ENCODE peak calls at places on chromosomes 13 and 19, in seven cellular contexts. S, J, P, O, G, Y and W are unnamed samples.
A peak's percentile ranks its signal among the peaks of the same experiment; 100 is the strongest.

GRCh38 chr13:20671789-20672188 is 31.7 kb upstream of the IL17D start:
- DNase-seq in O (no peak), P (no peak), G (no peak), S (no peak), J (no peak), Y (no peak), W (no peak)

GRCh38 chr13:95615539-95615938 is 29.0 kb downstream of the DZIP1 start:
- DNase-seq in J (no peak), P (no peak), O (no peak), S (no peak), G (no peak), Y (no peak), W (no peak)

GRCh38 chr13:45122941-45123340 is 2.6 kb downstream of the GTF2F2 start:
- DNase-seq in S (no peak), P (peak; percentile 15), G (no peak), O (no peak), J (no peak), Y (no peak), W (no peak)

GRCh38 chr13:50916701-50917184 is 7.2 kb downstream of the RNASEH2B start:
- DNase-seq in O (peak; percentile 28), S (no peak), P (no peak), G (peak; percentile 27), Y (no peak), J (no peak), W (no peak)

GRCh38 chr19:44499559-44499958 is 763 bp downstream of the ZNF180 start:
- DNase-seq in G (no peak), O (no peak), S (no peak), P (no peak), J (no peak), Y (no peak), W (no peak)

GRCh38 chr13:112058519-112058873 is 8.5 kb upstream of the SOX1 start:
- DNase-seq in O (no peak), P (no peak), G (no peak), Y (no peak), S (no peak), J (no peak), W (no peak)

GRCh38 chr13:98467263-98467985 is 109.5 kb downstream of the STK24 start:
- DNase-seq in P (no peak), S (peak; percentile 29), J (no peak), O (no peak), G (peak; percentile 67), Y (no peak), W (no peak)

GRCh38 chr19:33064117-33064777 is 441 bp downstream of the RHPN2 start:
- DNase-seq in G (no peak), P (peak; percentile 74), J (peak; percentile 29), Y (no peak), S (no peak), O (no peak), W (no peak)

GRCh38 chr19:10260141-10260584 is 8.1 kb downstream of the MRPL4 start:
- DNase-seq in P (peak; percentile 7), S (no peak), O (no peak), G (no peak), J (peak; percentile 56), Y (no peak), W (peak; percentile 96)

GRCh38 chr13:102139626-102140025 is 262.2 kb downstream of the FGF14 start:
- DNase-seq in Y (no peak), O (no peak), S (no peak), P (no peak), G (no peak), J (no peak), W (no peak)

GRCh38 chr13:102138635-102139225 is 263.1 kb downstream of the FGF14 start:
- DNase-seq in O (no peak), Y (no peak), S (no peak), P (no peak), J (no peak), G (no peak), W (peak; percentile 17)

GRCh38 chr13:102141625-102142472 is 260.0 kb downstream of the FGF14 start:
- DNase-seq in S (no peak), O (no peak), P (peak; percentile 10), J (peak; percentile 39), G (no peak), Y (peak; percentile 3), W (peak; percentile 41)

GRCh38 chr13:102145750-102146149 is 256.1 kb downstream of the FGF14 start:
- DNase-seq in Y (no peak), P (no peak), G (no peak), J (no peak), O (no peak), S (no peak), W (no peak)

DNA sequence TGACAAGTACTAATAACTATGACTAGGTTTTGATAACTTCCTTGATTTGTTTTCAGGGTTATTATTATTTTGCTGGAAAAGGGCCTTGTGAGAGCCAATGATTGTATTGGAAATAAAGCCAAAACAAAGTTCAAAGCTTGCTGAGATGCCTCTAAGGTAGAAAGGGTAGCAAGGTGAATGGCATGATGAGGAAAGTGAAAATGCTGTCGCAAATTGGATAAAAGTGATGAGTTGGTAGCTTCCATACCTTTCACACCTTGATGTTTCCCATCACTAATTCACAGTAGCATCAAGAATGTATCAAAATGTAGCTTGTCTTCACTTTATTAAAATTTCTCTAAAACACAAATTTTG is 259.4 kb downstream of the FGF14 start:
- DNase-seq in S (no peak), Y (no peak), J (no peak), P (no peak), G (no peak), O (no peak), W (no peak)
- TF ChIP-seq CTCF in S (no peak), Y (no peak), J (no peak), P (no peak), G (no peak), O (no peak), W (no peak)

GRCh38 chr19:38082256-38083118 is 141.5 kb downstream of the DPF1 start:
- DNase-seq in O (no peak), Y (no peak), P (no peak), G (no peak), S (no peak), J (no peak), W (no peak)

GRCh38 chr19:38079926-38080380 is 144.1 kb downstream of the DPF1 start:
- DNase-seq in G (no peak), J (peak; percentile 86), Y (peak; percentile 77), S (no peak), P (no peak), O (no peak), W (peak; percentile 67)

GRCh38 chr19:38078302-38078930 is 145.6 kb downstream of the DPF1 start:
- DNase-seq in S (no peak), J (no peak), O (no peak), G (no peak), Y (no peak), P (no peak), W (no peak)

GRCh38 chr19:38084196-38084595 is 139.8 kb downstream of the DPF1 start:
- DNase-seq in J (no peak), P (no peak), Y (no peak), G (no peak), S (no peak), O (no peak), W (no peak)

DNA sequence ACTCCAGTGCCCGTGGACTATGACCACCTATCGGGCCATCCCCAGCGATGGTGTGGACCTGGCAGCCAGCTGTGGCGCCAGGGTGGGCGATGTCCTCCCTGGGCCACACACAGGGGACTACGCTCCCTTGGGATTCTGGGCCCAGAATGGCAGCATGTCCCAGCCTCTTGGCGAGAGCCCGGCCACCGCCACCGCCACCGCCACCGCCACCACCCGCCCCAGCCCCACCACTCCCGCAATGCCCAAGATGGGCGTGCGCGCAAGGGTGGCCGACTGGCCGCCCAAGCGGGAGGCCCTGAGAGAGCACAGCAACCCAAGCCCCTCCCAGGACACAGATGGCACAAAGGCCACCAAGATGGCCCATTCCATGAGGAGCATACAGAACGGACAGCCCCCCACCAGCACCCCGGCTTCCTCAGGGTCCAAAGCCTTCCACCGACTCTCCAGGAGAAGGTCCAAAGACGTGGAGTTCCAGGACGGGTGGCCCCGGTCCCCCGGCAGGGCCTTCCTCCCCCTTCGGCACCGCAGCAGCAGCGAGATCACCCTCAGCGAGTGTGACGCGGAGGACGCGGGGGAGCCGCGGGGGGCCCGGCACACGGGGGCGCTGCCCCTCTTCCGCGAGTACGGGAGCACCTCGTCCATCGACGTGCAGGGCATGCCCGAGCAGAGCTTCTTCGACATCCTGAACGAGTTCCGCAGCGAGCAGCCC is 142.3 kb downstream of the DPF1 start:
- DNase-seq in S (no peak), P (no peak), J (no peak), Y (no peak), O (no peak), G (no peak), W (no peak)
- H3K4me3 ChIP-seq in S (no peak overlapping the region), P (no peak overlapping the region), J (no peak overlapping the region), Y (no peak overlapping the region), O (no peak overlapping the region), G (no peak overlapping the region), W (no peak overlapping the region)

GRCh38 chr19:28731113-28731512 is 481.8 kb downstream of the UQCRFS1 start:
- DNase-seq in S (no peak), O (no peak), Y (no peak), G (no peak), J (no peak), P (no peak), W (no peak)

GRCh38 chr19:28731577-28731976 is 481.4 kb downstream of the UQCRFS1 start:
- DNase-seq in Y (no peak), O (no peak), P (no peak), S (no peak), G (no peak), J (no peak), W (no peak)

GRCh38 chr19:28727835-28728159 is 485.2 kb downstream of the UQCRFS1 start:
- DNase-seq in O (no peak), G (no peak), S (no peak), P (no peak), Y (no peak), J (no peak), W (no peak)

GRCh38 chr19:28726533-28726932 is 486.4 kb downstream of the UQCRFS1 start:
- DNase-seq in P (no peak), S (no peak), Y (no peak), G (no peak), J (no peak), O (no peak), W (no peak)

GRCh38 chr19:28727133-28727834 is 485.7 kb downstream of the UQCRFS1 start:
- DNase-seq in P (peak; percentile 93), S (no peak), Y (no peak), O (no peak), J (no peak), G (peak; percentile 28), W (peak; percentile 22)
- TF ChIP-seq CTCF in P (peak; percentile 62), S (no peak), Y (no peak), O (no peak), J (no peak), G (peak; percentile 25), W (no peak)

GRCh38 chr13:32828711-32829110 is 187.5 kb upstream of the KL start:
- DNase-seq in P (no peak), G (no peak), J (no peak), Y (no peak), O (no peak), S (no peak), W (no peak)

GRCh38 chr13:32829269-32829668 is 187.0 kb upstream of the KL start:
- DNase-seq in G (no peak), Y (no peak), J (peak; percentile 12), O (no peak), S (no peak), P (no peak), W (peak; percentile 30)

GRCh38 chr13:32830632-32831031 is 185.6 kb upstream of the KL start:
- DNase-seq in Y (no peak), O (no peak), P (no peak), G (no peak), J (no peak), S (no peak), W (no peak)

GRCh38 chr13:32825481-32825880 is 190.7 kb upstream of the KL start:
- DNase-seq in G (no peak), O (no peak), P (no peak), S (no peak), Y (no peak), J (no peak), W (no peak)

GRCh38 chr13:32829676-32830091 is 186.5 kb upstream of the KL start:
- DNase-seq in G (no peak), P (no peak), Y (no peak), O (no peak), J (peak; percentile 94), S (no peak), W (peak; percentile 97)
- H3K4me3 ChIP-seq in G (no peak overlapping the region), P (no peak overlapping the region), Y (no peak overlapping the region), O (no peak overlapping the region), J (no peak overlapping the region), S (no peak overlapping the region), W (no peak overlapping the region)